ENCODE peak calls at places on chromosomes 11 and 22, in five cellular contexts. One of them, this sample, is unnamed. For H3K4me1 and H3K36me3, the result is how much of the 10 kb centered on the place peaks cover.

GRCh38 chr11:86067230-86068137 is 1.4 kb downstream of the PICALM start:
- DNase-seq in heart left ventricle: no peak
- DNase-seq in heart right ventricle: no peak
- DNase-seq in uterus: no peak
- DNase-seq in IMR-90: no peak
- DNase-seq in this sample: no peak

GRCh38 chr11:47592276-47592675 is 1.9 kb downstream of the C1QTNF4 start:
- DNase-seq in IMR-90: no peak
- DNase-seq in uterus: no peak
- DNase-seq in heart left ventricle: no peak
- DNase-seq in heart right ventricle: no peak
- DNase-seq in this sample: no peak

GRCh38 chr11:89381094-89381493 is 110.1 kb downstream of the NOX4 start:
- DNase-seq in heart left ventricle: no peak
- DNase-seq in IMR-90: peak
- DNase-seq in heart right ventricle: no peak
- DNase-seq in uterus: no peak
- DNase-seq in this sample: no peak

GRCh38 chr22:37486224-37486845 is at the start of gene MFNG:
- DNase-seq in IMR-90: peak
- DNase-seq in uterus: peak
- DNase-seq in heart left ventricle: peak
- DNase-seq in heart right ventricle: peak
- DNase-seq in this sample: peak

GRCh38 chr22:47382164-47382890 is 619.9 kb downstream of the TBC1D22A start:
- DNase-seq in IMR-90: no peak
- DNase-seq in heart right ventricle: no peak
- DNase-seq in uterus: no peak
- DNase-seq in heart left ventricle: no peak
- DNase-seq in this sample: peak

GRCh38 chr22:24601217-24602104 is 1.5 kb upstream of the GGT1 start:
- DNase-seq in heart right ventricle: no peak
- DNase-seq in heart left ventricle: peak
- DNase-seq in IMR-90: no peak
- DNase-seq in uterus: no peak
- DNase-seq in this sample: peak

GRCh38 chr11:89613916-89614315 is 96.2 kb upstream of the TRIM77 start:
- DNase-seq in heart left ventricle: no peak
- DNase-seq in heart right ventricle: no peak
- DNase-seq in uterus: no peak
- DNase-seq in IMR-90: no peak
- DNase-seq in this sample: no peak

GRCh38 chr22:27114186-27114585 is 456.8 kb downstream of the MIAT start:
- DNase-seq in uterus: no peak
- DNase-seq in heart left ventricle: no peak
- DNase-seq in heart right ventricle: no peak
- DNase-seq in IMR-90: no peak
- DNase-seq in this sample: no peak

GRCh38 chr11:9267680-9268079 is 2.5 kb upstream of the DENND5A start:
- DNase-seq in heart right ventricle: no peak
- DNase-seq in heart left ventricle: no peak
- DNase-seq in IMR-90: no peak
- DNase-seq in uterus: no peak
- DNase-seq in this sample: no peak

GRCh38 chr11:12841946-12842630 is 167.0 kb upstream of the RASSF10 start:
- DNase-seq in IMR-90: peak
- DNase-seq in uterus: peak
- DNase-seq in heart right ventricle: no peak
- DNase-seq in heart left ventricle: peak
- DNase-seq in this sample: no peak

GRCh38 chr11:19526119-19526518 is 186.5 kb upstream of the NAV2 start:
- DNase-seq in uterus: no peak
- DNase-seq in IMR-90: no peak
- DNase-seq in heart right ventricle: no peak
- DNase-seq in heart left ventricle: no peak
- DNase-seq in this sample: no peak

GRCh38 chr22:46086577-46087335 is 63.6 kb upstream of the PPARA start:
- DNase-seq in uterus: no peak
- DNase-seq in heart right ventricle: no peak
- DNase-seq in IMR-90: peak
- DNase-seq in heart left ventricle: no peak
- DNase-seq in this sample: peak

GRCh38 chr11:48062649-48063048 is 82.3 kb downstream of the PTPRJ start:
- DNase-seq in heart right ventricle: no peak
- DNase-seq in IMR-90: no peak
- DNase-seq in uterus: no peak
- DNase-seq in heart left ventricle: no peak
- DNase-seq in this sample: no peak

GRCh38 chr11:108025387-108026080 is 16.8 kb downstream of the CUL5 start:
- DNase-seq in heart right ventricle: no peak
- DNase-seq in heart left ventricle: no peak
- DNase-seq in uterus: no peak
- DNase-seq in IMR-90: peak
- DNase-seq in this sample: no peak

GRCh38 chr11:34030386-34030785 is 21.1 kb upstream of the CAPRIN1 start:
- DNase-seq in heart right ventricle: no peak
- DNase-seq in heart left ventricle: no peak
- DNase-seq in IMR-90: no peak
- DNase-seq in uterus: no peak
- DNase-seq in this sample: no peak

GRCh38 chr11:9047986-9048522 is 43.3 kb downstream of the SCUBE2 start:
- DNase-seq in IMR-90: peak
- DNase-seq in heart left ventricle: peak
- DNase-seq in heart right ventricle: peak
- DNase-seq in uterus: no peak
- DNase-seq in this sample: no peak

GRCh38 chr22:38632528-38632927 is 23.7 kb downstream of the FAM227A start:
- DNase-seq in uterus: no peak
- DNase-seq in heart right ventricle: no peak
- DNase-seq in heart left ventricle: no peak
- DNase-seq in IMR-90: no peak
- DNase-seq in this sample: no peak

GRCh38 chr11:72606362-72607100 is 67.7 kb downstream of the PDE2A start:
- DNase-seq in heart right ventricle: no peak
- DNase-seq in IMR-90: no peak
- DNase-seq in uterus: peak
- DNase-seq in heart left ventricle: no peak
- DNase-seq in this sample: no peak

GRCh38 chr11:115916596-115916995 is 412.4 kb upstream of the CADM1 start:
- DNase-seq in heart right ventricle: no peak
- DNase-seq in uterus: no peak
- DNase-seq in heart left ventricle: no peak
- DNase-seq in IMR-90: no peak
- DNase-seq in this sample: peak

GRCh38 chr11:95230054-95231034 is 658 bp downstream of the SESN3 start:
- DNase-seq in heart left ventricle: peak
- DNase-seq in uterus: peak
- DNase-seq in heart right ventricle: peak
- DNase-seq in IMR-90: no peak
- DNase-seq in this sample: peak

GRCh38 chr22:35154937-35155387 is 89.0 kb downstream of the ISX start:
- DNase-seq in heart left ventricle: peak
- DNase-seq in IMR-90: peak
- DNase-seq in uterus: peak
- DNase-seq in heart right ventricle: peak
- DNase-seq in this sample: peak

GRCh38 chr22:33757443-33758124 is 162.7 kb downstream of the LARGE1 start:
- DNase-seq in heart left ventricle: no peak
- DNase-seq in uterus: peak
- DNase-seq in IMR-90: no peak
- DNase-seq in heart right ventricle: no peak
- DNase-seq in this sample: no peak

GRCh38 chr11:72294566-72295395 is 50.8 kb upstream of the PHOX2A start:
- DNase-seq in heart right ventricle: no peak
- DNase-seq in uterus: no peak
- DNase-seq in heart left ventricle: no peak
- DNase-seq in IMR-90: no peak
- DNase-seq in this sample: no peak

GRCh38 chr11:77111277-77111676 is 8.6 kb downstream of the OMP start:
- DNase-seq in uterus: no peak
- DNase-seq in heart right ventricle: no peak
- DNase-seq in heart left ventricle: no peak
- DNase-seq in IMR-90: peak
- DNase-seq in this sample: no peak

GRCh38 chr11:74583024-74583624 is 9.3 kb upstream of the POLD3 start:
- DNase-seq in IMR-90: no peak
- DNase-seq in heart right ventricle: no peak
- DNase-seq in uterus: no peak
- DNase-seq in heart left ventricle: no peak
- DNase-seq in this sample: no peak

GRCh38 chr11:117230286-117230961 is 1.4 kb downstream of the PCSK7 start:
- DNase-seq in heart left ventricle: no peak
- DNase-seq in heart right ventricle: no peak
- DNase-seq in uterus: no peak
- DNase-seq in IMR-90: peak
- DNase-seq in this sample: no peak

GRCh38 chr11:7004482-7004881 is 15.7 kb downstream of the ZNF214 start:
- DNase-seq in uterus: no peak
- DNase-seq in heart left ventricle: no peak
- DNase-seq in IMR-90: peak
- DNase-seq in heart right ventricle: no peak
- DNase-seq in this sample: no peak

GRCh38 chr11:27100534-27100933 is 59.9 kb downstream of the BBOX1 start:
- DNase-seq in heart right ventricle: no peak
- DNase-seq in heart left ventricle: no peak
- DNase-seq in IMR-90: no peak
- DNase-seq in uterus: no peak
- DNase-seq in this sample: no peak

GRCh38 chr22:39238561-39238960 is 6.2 kb downstream of the PDGFB start:
- DNase-seq in heart right ventricle: no peak
- DNase-seq in heart left ventricle: no peak
- DNase-seq in IMR-90: no peak
- DNase-seq in uterus: no peak
- DNase-seq in this sample: no peak

GRCh38 chr22:38462960-38463784 is 4.7 kb upstream of the KDELR3 start:
- DNase-seq in uterus: peak
- DNase-seq in heart left ventricle: peak
- DNase-seq in heart right ventricle: peak
- DNase-seq in IMR-90: no peak
- DNase-seq in this sample: peak

GRCh38 chr11:125215951-125216350 is 51.4 kb downstream of the PKNOX2 start:
- DNase-seq in IMR-90: no peak
- DNase-seq in uterus: no peak
- DNase-seq in heart left ventricle: no peak
- DNase-seq in heart right ventricle: no peak
- DNase-seq in this sample: no peak

GRCh38 chr11:77823775-77824174 is 2.8 kb downstream of the AAMDC start:
- DNase-seq in heart left ventricle: no peak
- DNase-seq in uterus: no peak
- DNase-seq in IMR-90: peak
- DNase-seq in heart right ventricle: no peak
- DNase-seq in this sample: no peak

GRCh38 chr11:28400236-28401100 is 292.3 kb downstream of the METTL15 start:
- DNase-seq in heart left ventricle: no peak
- DNase-seq in uterus: no peak
- DNase-seq in heart right ventricle: no peak
- DNase-seq in IMR-90: peak
- DNase-seq in this sample: no peak

GRCh38 chr11:134521001-134521400 is 109.0 kb upstream of the B3GAT1 start:
- DNase-seq in heart right ventricle: no peak
- DNase-seq in IMR-90: no peak
- DNase-seq in heart left ventricle: no peak
- DNase-seq in uterus: no peak
- DNase-seq in this sample: no peak

GRCh38 chr11:45655347-45655756 is 10.1 kb downstream of the CHST1 start:
- DNase-seq in IMR-90: peak
- DNase-seq in heart right ventricle: peak
- DNase-seq in uterus: peak
- DNase-seq in heart left ventricle: peak
- DNase-seq in this sample: peak

GRCh38 chr11:17529814-17530162 is 14.4 kb downstream of the USH1C start:
- DNase-seq in heart right ventricle: no peak
- DNase-seq in IMR-90: no peak
- DNase-seq in uterus: no peak
- DNase-seq in heart left ventricle: peak
- DNase-seq in this sample: no peak

GRCh38 chr22:23285734-23286133 is 105.4 kb downstream of the BCR start:
- DNase-seq in heart left ventricle: no peak
- DNase-seq in uterus: no peak
- DNase-seq in heart right ventricle: no peak
- DNase-seq in IMR-90: peak
- DNase-seq in this sample: no peak

GRCh38 chr22:44254811-44255210 is 57.9 kb downstream of the SHISAL1 start:
- DNase-seq in uterus: no peak
- DNase-seq in IMR-90: no peak
- DNase-seq in heart right ventricle: no peak
- DNase-seq in heart left ventricle: no peak
- DNase-seq in this sample: no peak

GRCh38 chr11:506950-507726 is at the start of gene RNH1:
- DNase-seq in IMR-90: peak
- DNase-seq in heart left ventricle: peak
- DNase-seq in heart right ventricle: peak
- DNase-seq in uterus: peak
- DNase-seq in this sample: peak
- H3K27ac ChIP-seq in IMR-90: peak
- H3K27ac ChIP-seq in heart left ventricle: peak
- H3K27ac ChIP-seq in heart right ventricle: peak
- H3K27ac ChIP-seq in uterus: peak
- H3K27ac ChIP-seq in this sample: peak

GRCh38 chr11:3073029-3073435 is 15.8 kb upstream of the CARS1 start:
- DNase-seq in heart right ventricle: peak
- DNase-seq in uterus: no peak
- DNase-seq in IMR-90: peak
- DNase-seq in heart left ventricle: peak
- DNase-seq in this sample: no peak
- H3K4me1 ChIP-seq in heart right ventricle: under half
- H3K4me1 ChIP-seq in uterus: under half
- H3K4me1 ChIP-seq in IMR-90: under half
- H3K4me1 ChIP-seq in heart left ventricle: under half
- H3K4me1 ChIP-seq in this sample: under half

GRCh38 chr22:42881982-42882656 is 25.0 kb upstream of the ARFGAP3 start:
- DNase-seq in heart right ventricle: no peak
- DNase-seq in heart left ventricle: no peak
- DNase-seq in IMR-90: no peak
- DNase-seq in uterus: no peak
- DNase-seq in this sample: no peak

GRCh38 chr22:42878561-42879305 is 21.7 kb upstream of the ARFGAP3 start:
- DNase-seq in IMR-90: no peak
- DNase-seq in uterus: no peak
- DNase-seq in heart left ventricle: no peak
- DNase-seq in heart right ventricle: no peak
- DNase-seq in this sample: peak

GRCh38 chr22:42879371-42880021 is 22.4 kb upstream of the ARFGAP3 start:
- DNase-seq in IMR-90: no peak
- DNase-seq in uterus: no peak
- DNase-seq in heart left ventricle: no peak
- DNase-seq in heart right ventricle: no peak
- DNase-seq in this sample: no peak

GRCh38 chr22:42881298-42881697 is 24.2 kb upstream of the ARFGAP3 start:
- DNase-seq in heart right ventricle: no peak
- DNase-seq in uterus: no peak
- DNase-seq in IMR-90: no peak
- DNase-seq in heart left ventricle: no peak
- DNase-seq in this sample: no peak

GRCh38 chr22:42880815-42881214 is 23.7 kb upstream of the ARFGAP3 start:
- DNase-seq in uterus: no peak
- DNase-seq in heart left ventricle: no peak
- DNase-seq in heart right ventricle: no peak
- DNase-seq in IMR-90: no peak
- DNase-seq in this sample: no peak
- H3K36me3 ChIP-seq in uterus: under half
- H3K36me3 ChIP-seq in heart left ventricle: under half
- H3K36me3 ChIP-seq in heart right ventricle: half or more
- H3K36me3 ChIP-seq in IMR-90: half or more
- H3K36me3 ChIP-seq in this sample: half or more

GRCh38 chr22:29493636-29494035 is 13.6 kb downstream of the NEFH start:
- DNase-seq in uterus: no peak
- DNase-seq in IMR-90: no peak
- DNase-seq in heart right ventricle: no peak
- DNase-seq in heart left ventricle: no peak
- DNase-seq in this sample: no peak
- H3K27ac ChIP-seq in uterus: no peak
- H3K27ac ChIP-seq in IMR-90: no peak
- H3K27ac ChIP-seq in heart right ventricle: no peak
- H3K27ac ChIP-seq in heart left ventricle: no peak
- H3K27ac ChIP-seq in this sample: no peak